ENCODE peak calls at places on chromosomes 7 and 10, in eight cellular contexts. O is HCT116, G is hepatocyte, Y is GM23248, H is neural progenitor cell, V is PC-3, R is MM.1S, M is fibroblast of lung. F is an unnamed sample.
A peak's percentile ranks its signal among the peaks of the same experiment; 100 is the strongest.

GRCh38 chr7:157707983-157708720 is 371.3 kb downstream of the DNAJB6 start:
- DNase-seq in H (no peak), V (peak; percentile 4), G (no peak), R (no peak), O (no peak), Y (no peak), M (no peak), F (no peak)

GRCh38 chr7:70052691-70053090 is 454.4 kb downstream of the AUTS2 start:
- DNase-seq in V (no peak), M (peak; percentile 87), O (no peak), H (no peak), Y (peak; percentile 58), G (no peak), R (no peak), F (no peak)

GRCh38 chr10:132942740-132943554 is 577 bp upstream of the CFAP46 start:
- DNase-seq in G (no peak), H (peak; percentile 20), O (no peak), M (peak; percentile 8), R (no peak), V (no peak), Y (peak; percentile 12), F (no peak)

GRCh38 chr10:16787361-16787791 is 29.8 kb downstream of the RSU1 start:
- DNase-seq in R (no peak), O (no peak), M (no peak), G (no peak), H (no peak), Y (no peak), V (no peak), F (no peak)

GRCh38 chr10:75335191-75335590 is 66.4 kb downstream of the ZNF503 start:
- DNase-seq in R (no peak), H (no peak), Y (peak; percentile 17), O (no peak), V (no peak), G (no peak), M (peak; percentile 20), F (no peak)

GRCh38 chr7:33563010-33563409 is 342.3 kb upstream of the BMPER start:
- DNase-seq in G (no peak), Y (no peak), V (no peak), O (no peak), M (no peak), R (no peak), H (no peak), F (no peak)

GRCh38 chr10:86757110-86757790 is 831 bp downstream of the BMPR1A start:
- DNase-seq in O (peak; percentile 29), M (peak; percentile 66), V (peak; percentile 65), R (no peak), H (peak; percentile 61), Y (peak; percentile 82), G (peak; percentile 67), F (peak; percentile 51)

GRCh38 chr10:123434435-123435039 is 231.6 kb upstream of the GPR26 start:
- DNase-seq in V (no peak), O (no peak), R (no peak), G (no peak), H (no peak), Y (no peak), M (no peak), F (no peak)

GRCh38 chr10:69527961-69528360 is 45.3 kb downstream of the NEUROG3 start:
- DNase-seq in M (no peak), O (no peak), H (no peak), R (no peak), Y (no peak), G (no peak), V (no peak), F (no peak)

GRCh38 chr7:148929176-148929575 is 45.1 kb upstream of the EZH2 start:
- DNase-seq in R (no peak), V (no peak), H (no peak), Y (no peak), O (no peak), M (no peak), G (no peak), F (no peak)

GRCh38 chr7:30697716-30698460 is 15.6 kb upstream of the CRHR2 start:
- DNase-seq in O (no peak), G (no peak), R (no peak), V (no peak), M (no peak), H (no peak), Y (no peak), F (no peak)

GRCh38 chr10:80713398-80713928 is 175.8 kb downstream of the SH2D4B start:
- DNase-seq in M (no peak), Y (no peak), V (no peak), G (no peak), H (peak; percentile 10), O (no peak), R (no peak), F (no peak)

GRCh38 chr7:158386866-158387820 is 200.5 kb downstream of the PTPRN2 start:
- DNase-seq in R (no peak), G (no peak), M (no peak), V (no peak), O (no peak), Y (no peak), H (no peak), F (no peak)

GRCh38 chr7:102451371-102452054 is 13.2 kb downstream of the ALKBH4 start:
- DNase-seq in R (peak; percentile 67), Y (peak; percentile 33), V (no peak), G (peak; percentile 38), O (no peak), M (peak; percentile 27), H (peak; percentile 83), F (peak; percentile 53)

GRCh38 chr10:8051851-8052257 is 2.6 kb upstream of the GATA3 start:
- DNase-seq in M (no peak), H (peak; percentile 91), G (peak; percentile 51), R (no peak), Y (no peak), V (no peak), O (no peak), F (peak; percentile 66)

GRCh38 chr10:8049151-8049873 is 5.2 kb upstream of the GATA3 start:
- DNase-seq in V (peak; percentile 8), O (no peak), G (peak; percentile 25), Y (no peak), M (no peak), H (peak; percentile 65), R (no peak), F (peak; percentile 53)

GRCh38 chr10:8051109-8051781 is 3.2 kb upstream of the GATA3 start:
- DNase-seq in M (no peak), G (peak; percentile 24), Y (no peak), R (no peak), O (no peak), V (no peak), H (peak; percentile 64), F (peak; percentile 63)

GRCh38 chr10:8049874-8050560 is 4.5 kb upstream of the GATA3 start:
- DNase-seq in V (no peak), R (no peak), H (peak; percentile 79), Y (no peak), O (no peak), M (no peak), G (peak; percentile 30), F (peak; percentile 65)

GRCh38 chr10:8050561-8051108 is 3.9 kb upstream of the GATA3 start:
- DNase-seq in V (peak; percentile 75), M (peak; percentile 43), R (no peak), Y (peak; percentile 44), O (no peak), H (peak; percentile 87), G (peak; percentile 86), F (peak; percentile 65)
- TF ChIP-seq EZH2 in V (no peak), M (no peak), R (no peak), Y (peak; percentile 62), O (no peak), H (peak; percentile 15), G (no peak), F (no peak)

GRCh38 chr7:155449880-155450557 is 7.9 kb upstream of the EN2 start:
- DNase-seq in R (no peak), O (no peak), M (no peak), V (no peak), G (no peak), H (no peak), Y (no peak), F (no peak)
- TF ChIP-seq EZH2 in R (no peak), O (no peak), M (peak; percentile 16), V (no peak), G (peak; percentile 40), H (peak; percentile 44), Y (no peak), F (no peak)

DNA sequence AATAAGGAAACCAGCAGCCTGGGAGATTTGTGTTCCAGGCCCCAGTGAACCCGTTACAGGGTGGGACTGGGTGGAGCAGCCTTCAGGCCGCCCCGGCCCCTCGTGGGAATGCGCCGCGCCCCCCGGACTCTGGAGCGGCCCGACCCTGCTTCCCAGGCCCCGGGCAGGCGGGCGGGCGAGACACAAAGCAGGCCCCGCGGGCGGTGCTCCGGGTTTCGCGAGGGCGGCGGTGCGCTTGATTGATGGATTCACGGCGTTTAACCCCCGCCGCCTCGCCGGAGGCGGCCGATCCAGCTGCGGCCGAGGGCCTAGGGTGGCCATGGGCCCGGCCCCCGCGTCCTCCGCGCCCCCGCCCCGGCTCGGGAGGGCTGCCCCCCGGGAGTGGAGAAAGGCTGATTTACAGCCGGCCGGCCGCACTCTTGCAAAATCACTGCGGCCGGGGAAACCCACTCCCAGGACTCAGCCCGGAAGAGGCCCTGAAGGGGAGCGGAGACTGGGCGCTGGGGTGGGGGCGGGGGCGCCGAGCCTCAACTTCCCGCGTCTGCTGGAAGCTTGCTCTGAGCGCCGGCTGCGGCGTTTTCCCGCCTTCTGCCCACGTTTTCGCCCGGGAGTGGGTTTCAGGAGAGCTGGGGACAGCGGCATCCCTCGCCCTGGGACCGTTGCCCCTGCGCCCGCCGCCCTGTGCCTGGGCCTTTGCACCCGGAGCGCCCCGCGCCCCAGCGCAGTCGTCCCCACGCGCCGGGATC is 299.6 kb upstream of the NFE2L3 start:
- DNase-seq in V (no peak), O (no peak), M (no peak), G (peak; percentile 73), H (peak; percentile 76), R (peak; percentile 27), Y (peak; percentile 66), F (no peak)
- TF ChIP-seq EZH2 in V (peak; percentile 60), O (no peak), M (no peak), G (no peak), H (peak; percentile 55), R (no peak), Y (no peak), F (peak; percentile 3)

GRCh38 chr7:146544748-146545147 is 428.1 kb downstream of the CNTNAP2 start:
- DNase-seq in G (no peak), H (no peak), O (no peak), V (no peak), M (no peak), R (no peak), Y (no peak), F (no peak)
- TF ChIP-seq EZH2 in G (no peak), H (no peak), O (no peak), V (no peak), M (no peak), R (no peak), Y (no peak), F (no peak)